ENCODE peak calls at places on chromosomes 2 and 18, in nine cellular contexts. B, G, O, K, J, Q, Y, C and F are unnamed samples.

GRCh38 chr2:54459037-54459441 is 2.9 kb downstream of the SPTBN1 start:
- DNase-seq in J (no peak), G (no peak), Y (peak), B (no peak), O (no peak), K (no peak), C (no peak), Q (peak), F (peak)

GRCh38 chr2:124913873-124914272 is 888.8 kb downstream of the CNTNAP5 start:
- DNase-seq in Q (no peak), C (no peak), K (no peak), G (no peak), O (no peak), J (no peak), B (no peak), Y (peak), F (peak)

GRCh38 chr2:177246000-177246399 is 18.5 kb downstream of the NFE2L2 start:
- DNase-seq in B (no peak), G (no peak), J (no peak), Y (no peak), K (no peak), C (no peak), O (no peak), Q (no peak), F (no peak)

GRCh38 chr2:149388120-149388816 is 57.9 kb downstream of the LYPD6 start:
- DNase-seq in B (no peak), K (no peak), O (no peak), Q (no peak), Y (no peak), J (no peak), C (no peak), G (no peak), F (peak)

GRCh38 chr2:165113414-165113813 is 90.4 kb downstream of the SCN3A start:
- DNase-seq in Y (no peak), K (no peak), Q (no peak), J (no peak), G (no peak), B (no peak), C (no peak), O (no peak), F (peak)

GRCh38 chr2:60552096-60552850 is 1.2 kb downstream of the BCL11A start:
- DNase-seq in Y (peak), Q (peak), G (no peak), B (no peak), C (no peak), O (peak), J (no peak), K (no peak), F (peak)

GRCh38 chr18:58847383-58848071 is 17.1 kb upstream of the ZNF532 start:
- DNase-seq in Q (no peak), C (no peak), B (no peak), Y (no peak), K (peak), J (no peak), G (no peak), O (no peak), F (no peak)

GRCh38 chr18:812673-813404 is 797 bp upstream of the YES1 start:
- DNase-seq in C (peak), Q (peak), O (no peak), J (peak), G (peak), B (peak), K (no peak), Y (peak), F (peak)

GRCh38 chr2:126623000-126623399 is 33.0 kb upstream of the GYPC start:
- DNase-seq in Q (no peak), G (no peak), C (no peak), K (no peak), Y (no peak), B (no peak), O (no peak), J (no peak), F (no peak)

GRCh38 chr2:207465894-207466293 is 63.9 kb upstream of the CREB1 start:
- DNase-seq in J (no peak), K (no peak), C (no peak), Y (no peak), O (no peak), Q (no peak), G (no peak), B (no peak), F (no peak)